ENCODE peak calls at places on chromosomes 1 and 21, in four cellular contexts. O is keratinocyte; M is uterus; W is CD8-positive, alpha-beta memory T cell. V is an unnamed sample.

GRCh38 chr1:212769372-212770167 is 22.0 kb downstream of the NSL1 start:
- DNase-seq in O (no peak), M (no peak), W (no peak), V (no peak)

GRCh38 chr1:30639881-30640452 is 83.4 kb downstream of the MATN1 start:
- DNase-seq in O (no peak), M (no peak), W (no peak), V (no peak)

GRCh38 chr1:176033879-176034278 is 173.2 kb downstream of the COP1 start:
- DNase-seq in O (no peak), M (no peak), W (no peak), V (peak; percentile 64)

GRCh38 chr1:89822999-89823628 is 2.3 kb downstream of the LRRC8D start:
- DNase-seq in O (no peak), M (no peak), W (no peak), V (peak; percentile 86)

GRCh38 chr1:12031039-12031980 is 12.0 kb downstream of the MIIP start:
- DNase-seq in O (no peak), M (no peak), W (no peak), V (peak; percentile 40)

GRCh38 chr21:45468971-45469272 is 64.0 kb downstream of the COL18A1 start:
- DNase-seq in O (no peak), M (no peak), W (no peak), V (no peak)

GRCh38 chr1:234533034-234533571 is 54.1 kb upstream of the TARBP1 start:
- DNase-seq in O (peak; percentile 66), M (peak; percentile 84), W (no peak), V (peak; percentile 78)

GRCh38 chr1:26434161-26434752 is 2.1 kb downstream of the DHDDS start:
- DNase-seq in O (no peak), M (no peak), W (no peak), V (no peak)

GRCh38 chr1:7520496-7520895 is 250.6 kb upstream of the VAMP3 start:
- DNase-seq in O (no peak), M (no peak), W (no peak), V (no peak)

GRCh38 chr1:200588698-200589097 is 31.9 kb downstream of the KIF14 start:
- DNase-seq in O (no peak), M (no peak), W (no peak), V (no peak)

GRCh38 chr1:94105957-94106529 is 14.9 kb downstream of the ABCA4 start:
- DNase-seq in O (no peak), M (no peak), W (no peak), V (no peak)

GRCh38 chr1:63867429-63868176 is 93.8 kb downstream of the ROR1 start:
- DNase-seq in O (no peak), M (peak; percentile 62), W (no peak), V (no peak)

GRCh38 chr1:156245451-156246232 is 2.2 kb downstream of the PAQR6 start:
- DNase-seq in O (no peak), M (no peak), W (peak; percentile 7), V (peak; percentile 50)

GRCh38 chr1:206506405-206506802 is 927 bp upstream of the RASSF5 start:
- DNase-seq in O (no peak), M (no peak), W (no peak), V (no peak)
- H3K4me1 ChIP-seq in O (peaks cover 49% of the 10 kb centered on the region), M (no peaks in the 10 kb centered on the region), W (peaks cover 35% of the 10 kb centered on the region), V (peaks cover 53% of the 10 kb centered on the region)

DNA sequence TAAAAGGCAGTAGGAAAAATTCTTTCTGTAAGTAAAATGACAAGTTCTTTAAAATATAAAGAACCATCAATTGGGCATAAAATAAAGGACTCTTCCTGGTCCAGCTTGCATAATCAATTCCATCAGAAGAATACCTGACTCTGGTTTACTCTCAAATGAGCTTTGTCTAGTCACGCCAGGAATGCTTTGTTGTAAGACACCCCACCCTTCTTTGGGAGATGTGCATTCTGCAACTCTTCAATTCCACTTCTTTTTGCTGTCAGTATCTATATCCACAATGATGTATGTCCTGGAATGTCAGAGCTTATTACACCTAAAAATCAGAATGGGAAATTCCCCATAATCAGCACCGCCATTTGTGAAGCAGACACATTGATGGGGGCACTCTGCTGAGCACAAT is 76.1 kb downstream of the PTPN14 start:
- DNase-seq in O (peak; percentile 77), M (no peak), W (no peak), V (no peak)
- H3K4me1 ChIP-seq in O (peaks cover 80% of the 10 kb centered on the region), M (no peaks in the 10 kb centered on the region), W (no peaks in the 10 kb centered on the region), V (peaks cover 43% of the 10 kb centered on the region)

GRCh38 chr1:31823780-31824179 is 8.0 kb upstream of the SPOCD1 start:
- DNase-seq in O (no peak), M (no peak), W (no peak), V (no peak)
- H3K4me1 ChIP-seq in O (no peaks in the 10 kb centered on the region), M (no peaks in the 10 kb centered on the region), W (peaks cover 32% of the 10 kb centered on the region), V (peaks cover 13% of the 10 kb centered on the region)

GRCh38 chr1:160631983-160632625 is 14.7 kb downstream of the SLAMF1 start:
- DNase-seq in O (no peak), M (no peak), W (no peak), V (no peak)

GRCh38 chr1:160629286-160630210 is 17.3 kb downstream of the SLAMF1 start:
- DNase-seq in O (no peak), M (no peak), W (peak; percentile 67), V (no peak)

GRCh38 chr1:160633330-160633903 is 13.4 kb downstream of the SLAMF1 start:
- DNase-seq in O (no peak), M (no peak), W (no peak), V (no peak)

GRCh38 chr1:160628799-160629263 is 18.0 kb downstream of the SLAMF1 start:
- DNase-seq in O (no peak), M (no peak), W (peak; percentile 20), V (no peak)

GRCh38 chr1:160630523-160631087 is 16.2 kb downstream of the SLAMF1 start:
- DNase-seq in O (no peak), M (no peak), W (no peak), V (no peak)
- H3K4me1 ChIP-seq in O (no peaks in the 10 kb centered on the region), M (no peaks in the 10 kb centered on the region), W (peaks cover 97% of the 10 kb centered on the region), V (no peaks in the 10 kb centered on the region)

DNA sequence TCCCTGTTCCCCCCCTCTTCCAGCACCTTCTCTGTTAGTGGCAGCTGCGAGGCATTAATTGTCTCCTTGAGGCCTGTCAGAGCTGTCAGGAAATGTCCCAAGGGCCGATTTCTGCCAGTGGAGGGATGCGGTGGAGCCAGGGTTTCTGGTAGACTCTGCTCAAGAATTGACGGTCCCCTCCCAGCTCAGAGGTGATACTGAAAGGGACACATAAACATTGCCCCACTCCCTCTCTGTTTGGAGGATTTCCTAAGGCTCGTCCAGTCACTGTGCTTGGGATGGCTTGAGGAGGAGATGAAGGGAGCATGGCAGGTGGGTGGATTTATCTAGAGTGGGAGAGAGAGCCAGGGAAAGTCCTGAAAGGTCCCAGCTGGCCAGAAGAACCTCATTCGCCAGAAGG is 61.4 kb upstream of the CD34 start:
- DNase-seq in O (no peak), M (no peak), W (no peak), V (no peak)
- H3K4me1 ChIP-seq in O (no peaks in the 10 kb centered on the region), M (no peaks in the 10 kb centered on the region), W (no peaks in the 10 kb centered on the region), V (no peaks in the 10 kb centered on the region)

DNA sequence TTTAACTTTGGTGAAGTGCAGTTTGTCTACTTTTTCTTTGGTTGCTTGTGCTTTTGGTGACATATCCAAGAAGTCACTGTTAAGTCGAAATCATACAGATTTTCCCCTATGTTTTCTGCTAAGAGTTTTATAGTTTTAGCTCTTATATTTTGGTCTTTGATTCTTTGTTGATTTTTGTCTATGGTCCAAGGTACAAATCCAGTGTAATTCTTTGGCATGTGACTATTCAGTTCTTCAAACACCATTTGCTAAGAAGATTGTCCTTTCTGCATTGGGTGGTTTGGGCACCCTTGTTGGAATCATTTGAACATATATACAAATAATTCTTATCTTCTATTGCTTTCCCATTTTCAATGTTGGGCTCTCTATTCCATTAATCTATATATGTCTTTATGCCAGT is 16.2 kb downstream of the HIPK1 start:
- DNase-seq in O (no peak), M (no peak), W (no peak), V (no peak)
- H3K4me1 ChIP-seq in O (no peaks in the 10 kb centered on the region), M (peaks cover 10% of the 10 kb centered on the region), W (peaks cover 81% of the 10 kb centered on the region), V (peaks cover 35% of the 10 kb centered on the region)

GRCh38 chr1:24289937-24290595 is 29.1 kb upstream of the GRHL3 start:
- DNase-seq in O (no peak), M (peak; percentile 64), W (no peak), V (peak; percentile 35)
- H3K4me1 ChIP-seq in O (peaks cover 69% of the 10 kb centered on the region), M (peaks cover 5% of the 10 kb centered on the region), W (no peaks in the 10 kb centered on the region), V (peaks cover 33% of the 10 kb centered on the region)

V was measured in adipocyte.